ENCODE peak calls at places on chromosomes 5 and 9, in four cellular contexts. B is tibial artery, Z is adrenal gland, E is H1. O is an unnamed sample.

GRCh38 chr5:38130346-38130745 is 128.0 kb upstream of the EGFLAM start:
- DNase-seq in Z (no peak), B (no peak), E (no peak), O (no peak)

GRCh38 chr5:22649076-22649475 is 204.1 kb downstream of the CDH12 start:
- DNase-seq in E (no peak), Z (no peak), B (no peak), O (peak)

GRCh38 chr9:126788046-126788445 is 16.8 kb upstream of the ZBTB43 start:
- DNase-seq in Z (no peak), B (no peak), E (no peak), O (no peak)

GRCh38 chr9:107299437-107299836 is 16.4 kb downstream of the RAD23B start:
- DNase-seq in B (no peak), E (no peak), Z (no peak), O (no peak)

GRCh38 chr5:171835066-171835465 is 49.4 kb downstream of the SMIM23 start:
- DNase-seq in Z (no peak), E (no peak), B (peak), O (no peak)

GRCh38 chr9:115717711-115718173 is 435.8 kb upstream of the PAPPA start:
- DNase-seq in E (no peak), Z (no peak), B (no peak), O (peak)

GRCh38 chr9:77977210-77977611 is 54.4 kb downstream of the GNAQ start:
- DNase-seq in E (no peak), B (peak), Z (peak), O (peak)

GRCh38 chr9:100213730-100214477 is 114.9 kb downstream of the INVS start:
- DNase-seq in Z (no peak), E (no peak), B (no peak), O (no peak)

GRCh38 chr9:127211983-127212382 is 52.6 kb upstream of the GARNL3 start:
- DNase-seq in B (peak), Z (no peak), E (no peak), O (no peak)

GRCh38 chr9:114203410-114204140 is 48.2 kb downstream of the COL27A1 start:
- DNase-seq in Z (no peak), B (no peak), E (no peak), O (no peak)

GRCh38 chr5:146229222-146229621 is 25.8 kb downstream of the RBM27 start:
- DNase-seq in E (no peak), Z (no peak), B (no peak), O (no peak)

GRCh38 chr9:105950448-105950847 is 256.1 kb downstream of the TMEM38B start:
- DNase-seq in B (no peak), E (no peak), Z (no peak), O (no peak)

GRCh38 chr5:52684056-52684455 is 103.7 kb upstream of the ITGA1 start:
- DNase-seq in E (no peak), B (no peak), Z (no peak), O (no peak)

GRCh38 chr5:72066658-72067057 is 40.6 kb upstream of the MAP1B start:
- DNase-seq in B (no peak), E (no peak), Z (no peak), O (no peak)

GRCh38 chr9:78122631-78123030 is 91.0 kb upstream of the GNAQ start:
- DNase-seq in Z (no peak), E (no peak), B (no peak), O (no peak)

GRCh38 chr9:98231770-98232478 is 23.5 kb downstream of the TBC1D2 start:
- DNase-seq in E (no peak), Z (peak), B (no peak), O (no peak)

GRCh38 chr5:107673106-107673367 is 2.3 kb upstream of the EFNA5 start:
- DNase-seq in E (peak), B (no peak), Z (no peak), O (no peak)

GRCh38 chr5:179183481-179183880 is 123.3 kb downstream of the ZNF354C start:
- DNase-seq in E (no peak), B (no peak), Z (no peak), O (no peak)

GRCh38 chr5:55534436-55535198 is at the start of gene PLPP1:
- DNase-seq in E (peak), B (peak), Z (peak), O (peak)

GRCh38 chr9:129278391-129279237 is 100.6 kb upstream of the IER5L start:
- DNase-seq in E (peak), Z (peak), B (peak), O (no peak)

GRCh38 chr5:99600952-99601351 is 672.1 kb upstream of the CHD1 start:
- DNase-seq in Z (no peak), E (no peak), B (no peak), O (no peak)

GRCh38 chr5:125766706-125767105 is 656.5 kb upstream of the GRAMD2B start:
- DNase-seq in B (no peak), E (no peak), Z (no peak), O (no peak)

DNA sequence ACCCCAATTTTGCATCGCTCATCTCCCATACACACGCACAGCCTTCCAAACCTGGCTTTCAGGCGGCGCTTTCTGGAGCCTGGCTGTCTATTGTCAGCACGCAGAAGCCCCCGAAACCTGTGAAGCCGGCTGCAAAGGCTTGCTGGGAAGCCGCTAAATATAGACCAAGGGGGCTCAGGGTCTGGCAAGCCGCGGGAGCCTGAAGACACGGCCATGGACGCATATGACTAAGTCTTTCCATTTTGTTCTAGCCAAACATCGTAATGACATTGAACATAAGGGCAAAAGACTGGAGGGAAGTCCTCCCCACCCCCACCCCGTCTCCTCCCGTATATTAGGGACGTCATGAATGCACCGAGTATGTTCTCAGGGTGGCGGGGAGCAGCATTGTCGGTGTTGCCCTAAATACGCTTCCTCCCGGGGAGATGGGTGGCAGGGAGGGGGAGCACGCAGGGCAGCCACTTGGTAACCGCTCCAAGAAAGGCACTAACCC is 1.1 kb downstream of the CTNND2 start:
- DNase-seq in E (no peak), Z (no peak), B (no peak), O (no peak)
- H3K4me3 ChIP-seq in E (peak), Z (no peak), B (no peak), O (no peak)

GRCh38 chr5:43193952-43194321 is 1.9 kb downstream of the NIM1K start:
- DNase-seq in B (no peak), Z (no peak), E (no peak), O (no peak)
- H3K4me3 ChIP-seq in B (no peak), Z (no peak), E (peak), O (peak)

DNA sequence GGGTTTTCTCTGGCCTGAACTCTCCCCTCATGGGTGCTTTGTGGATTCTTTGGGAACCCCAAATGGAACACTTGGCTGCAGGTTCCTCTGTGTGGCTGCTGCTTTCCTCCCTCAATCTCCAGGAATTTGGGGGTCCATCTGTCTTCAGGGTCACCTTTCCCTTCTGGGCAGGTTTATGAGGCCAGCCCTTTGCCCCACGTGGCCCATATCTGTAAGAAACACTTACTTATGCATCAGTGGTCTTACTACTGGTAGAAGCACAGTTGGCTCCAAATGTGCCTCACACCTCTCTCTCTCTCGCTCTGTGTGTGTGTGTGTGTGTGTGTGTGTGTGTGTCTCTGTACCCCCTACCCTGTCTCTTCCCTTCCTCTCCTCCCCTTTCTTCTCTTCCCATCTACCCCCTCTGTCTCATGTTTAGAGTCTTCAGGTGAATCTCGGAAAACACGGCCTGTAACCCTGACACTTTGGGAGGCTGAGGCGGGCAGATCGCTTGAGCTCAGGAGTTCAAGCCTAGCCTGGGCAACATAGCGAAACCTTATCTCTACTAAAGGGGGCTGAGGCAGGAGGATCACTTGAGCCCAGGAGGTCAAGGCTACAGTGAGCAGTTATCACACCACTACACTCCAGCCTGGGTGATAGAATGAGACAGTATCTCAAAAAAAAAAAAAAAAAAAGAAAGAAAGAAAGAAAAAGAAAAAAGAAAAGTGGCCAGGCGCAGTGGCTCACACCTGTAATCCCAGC is 26.8 kb downstream of the C5orf15 start:
- DNase-seq in Z (no peak), E (peak), B (no peak), O (no peak)
- H3K4me3 ChIP-seq in Z (no peak), E (no peak), B (no peak), O (no peak)

DNA sequence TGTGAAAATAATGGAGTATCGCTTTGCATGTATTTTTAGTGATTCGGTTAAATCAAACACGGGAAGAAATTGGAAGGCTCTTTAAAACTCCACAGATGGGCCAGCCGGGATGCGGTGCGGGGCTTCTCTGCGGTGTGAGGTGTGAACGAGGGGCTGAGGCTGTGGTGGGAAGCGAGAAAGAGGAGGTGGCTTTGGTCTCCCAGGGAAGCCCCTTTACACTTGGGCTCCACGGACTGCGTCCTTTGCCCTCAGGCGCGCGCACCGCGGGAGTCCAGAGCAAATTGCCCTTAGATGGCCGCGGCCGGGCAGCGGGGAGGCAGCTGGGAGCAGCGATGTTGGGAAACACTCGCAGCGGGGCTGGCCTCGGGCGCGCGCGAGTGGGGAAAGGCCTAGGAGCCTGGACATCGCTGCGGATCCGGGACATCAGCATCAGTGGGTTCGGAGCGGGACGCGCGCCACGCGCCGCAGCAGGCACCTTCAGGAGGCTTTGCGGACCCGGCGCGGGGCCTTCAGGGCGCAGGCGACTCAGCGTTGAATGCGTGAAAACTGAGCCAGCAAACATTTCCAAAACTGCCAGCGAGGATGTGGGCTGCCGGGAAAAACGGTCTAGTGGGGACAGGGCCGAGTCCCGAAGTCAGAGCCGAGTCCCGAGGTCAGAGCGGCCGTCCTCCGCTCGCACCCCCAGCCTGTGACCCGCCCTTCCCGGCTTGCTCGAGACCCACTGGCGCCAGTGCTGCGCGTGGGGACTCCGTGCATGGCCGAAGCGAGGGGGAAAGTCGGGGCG is 6.5 kb downstream of the IRX1 start:
- DNase-seq in Z (no peak), B (no peak), E (peak), O (no peak)
- H3K4me3 ChIP-seq in Z (no peak), B (no peak), E (peak), O (no peak)

GRCh38 chr5:97909541-97909940 is 726.5 kb upstream of the RIOK2 start:
- DNase-seq in B (no peak), Z (no peak), E (no peak), O (no peak)

GRCh38 chr5:97907611-97908400 is 724.8 kb upstream of the RIOK2 start:
- DNase-seq in B (no peak), E (no peak), Z (no peak), O (no peak)

GRCh38 chr5:97906135-97906534 is 723.1 kb upstream of the RIOK2 start:
- DNase-seq in Z (no peak), E (no peak), B (no peak), O (no peak)

GRCh38 chr5:97903742-97904141 is 720.7 kb upstream of the RIOK2 start:
- DNase-seq in Z (no peak), E (no peak), B (no peak), O (no peak)
- H3K4me3 ChIP-seq in Z (no peak), E (no peak), B (no peak), O (no peak)

GRCh38 chr5:14581333-14581890 is at the start of gene OTULINL:
- DNase-seq in B (peak), E (peak), Z (peak), O (peak)

GRCh38 chr5:14584848-14585247 is 3.3 kb downstream of the OTULINL start:
- DNase-seq in Z (no peak), E (no peak), B (no peak), O (no peak)

GRCh38 chr5:14580037-14581034 is 1.3 kb upstream of the OTULINL start:
- DNase-seq in Z (no peak), E (no peak), B (no peak), O (peak)

GRCh38 chr5:14581891-14582796 is 552 bp downstream of the OTULINL start:
- DNase-seq in Z (peak), B (peak), E (peak), O (peak)

DNA sequence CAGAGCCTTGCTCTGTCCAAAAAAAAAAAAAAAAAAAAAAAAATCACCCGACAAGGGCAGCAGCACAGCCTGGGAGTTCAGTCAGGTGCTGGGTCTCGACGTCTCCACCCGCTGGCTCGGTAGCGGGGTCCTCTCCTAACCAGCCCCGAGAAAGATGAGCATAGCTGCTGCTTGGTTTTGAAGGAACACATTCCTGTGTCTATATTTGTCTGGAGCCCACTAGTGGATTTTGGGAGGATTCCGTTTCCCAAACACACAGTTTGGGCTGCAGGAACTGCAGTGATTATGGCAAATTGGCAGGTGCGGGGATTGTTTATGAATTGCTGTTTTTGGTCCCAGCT is 1.2 kb downstream of the OTULINL start:
- DNase-seq in E (no peak), Z (no peak), B (no peak), O (no peak)
- H3K4me3 ChIP-seq in E (peak), Z (no peak), B (peak), O (peak)